ENCODE peak calls at places on chromosome 13, in six cellular contexts. D, J, M, X, H and C are unnamed samples.

GRCh38 chr13:87669379-87669978 is 1.7 kb upstream of the SLITRK5 start:
- DNase-seq in J (no peak), H (no peak), M (no peak), D (no peak), X (no peak), C (peak; percentile 49)

GRCh38 chr13:100124265-100124664 is 35.4 kb downstream of the PCCA start:
- DNase-seq in D (no peak), X (no peak), H (no peak), M (no peak), J (no peak), C (no peak)

GRCh38 chr13:33918199-33918932 is 100.4 kb downstream of the RFC3 start:
- DNase-seq in M (peak; percentile 85), X (no peak), J (no peak), D (peak; percentile 82), H (no peak), C (no peak)

GRCh38 chr13:26222523-26223046 is 471 bp upstream of the RNF6 start:
- DNase-seq in M (no peak), D (no peak), X (no peak), J (no peak), H (no peak), C (no peak)

GRCh38 chr13:50376895-50377575 is 361.8 kb downstream of the KCNRG start:
- DNase-seq in M (no peak), D (no peak), H (no peak), X (no peak), J (no peak), C (peak; percentile 39)

GRCh38 chr13:97139704-97140103 is 82.4 kb upstream of the MBNL2 start:
- DNase-seq in X (no peak), M (no peak), J (no peak), D (peak; percentile 15), H (no peak), C (no peak)

GRCh38 chr13:45861352-45861751 is 9.8 kb upstream of the SIAH3 start:
- DNase-seq in M (no peak), H (no peak), J (no peak), D (peak; percentile 29), X (no peak), C (no peak)

GRCh38 chr13:98797456-98797855 is 45.0 kb upstream of the SLC15A1 start:
- DNase-seq in J (no peak), X (no peak), M (no peak), D (no peak), H (no peak), C (no peak)

GRCh38 chr13:28984825-28985224 is 164.7 kb downstream of the MTUS2 start:
- DNase-seq in X (no peak), J (no peak), H (no peak), M (no peak), D (no peak), C (no peak)